ENCODE peak calls at places on chromosome 21, in seven cellular contexts. V, Y, I, S, A, E and L are unnamed samples.

GRCh38 chr21:34938079-34938764 is 110.9 kb downstream of the RUNX1 start:
- DNase-seq in V (no peak), Y (no peak), I (no peak), S (no peak), A (no peak), E (no peak), L (no peak)

GRCh38 chr21:41025057-41025390 is 142.9 kb upstream of the BACE2 start:
- DNase-seq in V (no peak), Y (no peak), I (no peak), S (no peak), A (no peak), E (no peak), L (no peak)

GRCh38 chr21:35390013-35390776 is 341.1 kb upstream of the RUNX1 start:
- DNase-seq in V (no peak), Y (peak; percentile 49), I (peak; percentile 73), S (no peak), A (no peak), E (no peak), L (no peak)

GRCh38 chr21:40445349-40445921 is 401.5 kb downstream of the DSCAM start:
- DNase-seq in V (no peak), Y (no peak), I (no peak), S (no peak), A (no peak), E (no peak), L (no peak)

GRCh38 chr21:15935530-15935929 is 205.7 kb downstream of the USP25 start:
- DNase-seq in V (no peak), Y (no peak), I (no peak), S (no peak), A (no peak), E (no peak), L (no peak)

GRCh38 chr21:19609611-19610010 is 1206.0 kb upstream of the TMPRSS15 start:
- DNase-seq in V (no peak), Y (no peak), I (no peak), S (no peak), A (no peak), E (no peak), L (no peak)

GRCh38 chr21:38291875-38292274 is 35.1 kb downstream of the KCNJ15 start:
- DNase-seq in V (no peak), Y (no peak), I (no peak), S (no peak), A (no peak), E (no peak), L (no peak)

GRCh38 chr21:27372381-27372780 is 405.5 kb upstream of the ADAMTS5 start:
- DNase-seq in V (no peak), Y (no peak), I (no peak), S (no peak), A (no peak), E (no peak), L (no peak)

GRCh38 chr21:46639489-46640386 is 4.3 kb downstream of the PRMT2 start:
- DNase-seq in V (no peak), Y (no peak), I (no peak), S (no peak), A (no peak), E (no peak), L (no peak)
- TF ChIP-seq CTCF in V (peak; percentile 38), Y (peak; percentile 26), I (peak; percentile 35), S (peak; percentile 57), A (peak; percentile 25), E (peak; percentile 7), L (no peak)

DNA sequence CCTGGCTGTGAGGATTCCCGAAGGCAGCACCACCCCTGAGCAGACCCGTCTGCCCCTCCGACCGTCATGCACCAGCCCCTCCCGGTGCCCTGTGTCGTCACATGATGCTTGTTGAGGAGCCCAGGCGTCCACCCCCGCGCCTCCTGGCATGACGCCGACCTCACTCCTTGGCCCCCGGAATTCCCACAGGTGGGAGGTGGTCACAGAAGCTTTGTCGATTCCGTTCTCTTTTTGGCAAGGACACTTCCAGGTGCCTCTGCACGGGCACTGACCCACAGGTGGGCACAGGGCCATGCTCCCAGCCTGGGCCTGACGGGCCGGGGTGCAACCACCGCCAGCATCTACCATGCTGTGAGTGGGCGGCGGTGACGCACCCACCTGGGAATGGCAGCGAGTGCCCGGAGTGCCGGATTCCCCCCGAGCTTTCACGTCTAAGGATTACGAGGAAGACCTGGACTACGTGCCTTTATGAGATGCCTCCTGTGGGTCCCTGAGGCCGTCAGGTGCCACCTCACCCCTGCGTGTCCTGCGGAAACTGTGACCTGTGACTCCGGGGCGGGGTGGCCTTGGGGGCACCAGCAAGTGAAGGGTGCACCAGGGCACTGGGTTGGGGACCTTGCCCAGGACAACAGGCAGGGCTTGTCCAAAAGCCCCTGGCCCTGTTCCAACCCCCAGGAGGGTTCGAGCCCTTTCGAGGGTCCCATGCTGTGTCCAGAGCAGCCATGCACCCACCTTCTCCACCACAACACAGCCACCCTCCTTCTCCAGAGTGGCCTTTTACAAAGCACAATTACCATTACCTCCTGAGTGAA is 31.4 kb upstream of the COL6A1 start:
- DNase-seq in V (peak; percentile 43), Y (no peak), I (no peak), S (no peak), A (no peak), E (no peak), L (peak; percentile 92)
- H3K4me3 ChIP-seq in V (no peak overlapping the region), Y (no peak overlapping the region), I (no peak overlapping the region), S (no peak overlapping the region), A (no peak overlapping the region), E (peak overlapping the region; percentile 20), L (no peak overlapping the region)

GRCh38 chr21:44329971-44330681 is 9.1 kb downstream of the CFAP410 start:
- DNase-seq in V (no peak), Y (no peak), I (no peak), S (no peak), A (no peak), E (no peak), L (no peak)

GRCh38 chr21:44331650-44332306 is 7.4 kb downstream of the CFAP410 start:
- DNase-seq in V (no peak), Y (no peak), I (no peak), S (no peak), A (no peak), E (no peak), L (no peak)

GRCh38 chr21:44331209-44331608 is 8.0 kb downstream of the CFAP410 start:
- DNase-seq in V (no peak), Y (no peak), I (no peak), S (no peak), A (no peak), E (no peak), L (no peak)

GRCh38 chr21:44329086-44329889 is 9.9 kb downstream of the CFAP410 start:
- DNase-seq in V (no peak), Y (no peak), I (no peak), S (no peak), A (no peak), E (no peak), L (no peak)

GRCh38 chr21:44330698-44331097 is 8.5 kb downstream of the CFAP410 start:
- DNase-seq in V (no peak), Y (no peak), I (no peak), S (no peak), A (no peak), E (no peak), L (no peak)
- TF ChIP-seq POLR2A in V (no peak), Y (no peak), I (no peak), S (no peak), A (no peak), E (no peak), L (no peak)

GRCh38 chr21:36429672-36430546 is 44.7 kb downstream of the CHAF1B start:
- DNase-seq in V (peak; percentile 80), Y (peak; percentile 67), I (peak; percentile 90), S (peak; percentile 22), A (no peak), E (no peak), L (peak; percentile 95)
- TF ChIP-seq CTCF in V (no peak), Y (no peak), I (no peak), S (peak; percentile 34), A (peak; percentile 6), E (no peak), L (no peak)

GRCh38 chr21:31560479-31560878 is 99.0 kb upstream of the SOD1 start:
- DNase-seq in V (no peak), Y (no peak), I (no peak), S (no peak), A (no peak), E (no peak), L (no peak)
- H3K4me3 ChIP-seq in V (no peak overlapping the region), Y (no peak overlapping the region), I (no peak overlapping the region), S (no peak overlapping the region), A (peak overlapping the region; percentile 91), E (no peak overlapping the region), L (no peak overlapping the region)

DNA sequence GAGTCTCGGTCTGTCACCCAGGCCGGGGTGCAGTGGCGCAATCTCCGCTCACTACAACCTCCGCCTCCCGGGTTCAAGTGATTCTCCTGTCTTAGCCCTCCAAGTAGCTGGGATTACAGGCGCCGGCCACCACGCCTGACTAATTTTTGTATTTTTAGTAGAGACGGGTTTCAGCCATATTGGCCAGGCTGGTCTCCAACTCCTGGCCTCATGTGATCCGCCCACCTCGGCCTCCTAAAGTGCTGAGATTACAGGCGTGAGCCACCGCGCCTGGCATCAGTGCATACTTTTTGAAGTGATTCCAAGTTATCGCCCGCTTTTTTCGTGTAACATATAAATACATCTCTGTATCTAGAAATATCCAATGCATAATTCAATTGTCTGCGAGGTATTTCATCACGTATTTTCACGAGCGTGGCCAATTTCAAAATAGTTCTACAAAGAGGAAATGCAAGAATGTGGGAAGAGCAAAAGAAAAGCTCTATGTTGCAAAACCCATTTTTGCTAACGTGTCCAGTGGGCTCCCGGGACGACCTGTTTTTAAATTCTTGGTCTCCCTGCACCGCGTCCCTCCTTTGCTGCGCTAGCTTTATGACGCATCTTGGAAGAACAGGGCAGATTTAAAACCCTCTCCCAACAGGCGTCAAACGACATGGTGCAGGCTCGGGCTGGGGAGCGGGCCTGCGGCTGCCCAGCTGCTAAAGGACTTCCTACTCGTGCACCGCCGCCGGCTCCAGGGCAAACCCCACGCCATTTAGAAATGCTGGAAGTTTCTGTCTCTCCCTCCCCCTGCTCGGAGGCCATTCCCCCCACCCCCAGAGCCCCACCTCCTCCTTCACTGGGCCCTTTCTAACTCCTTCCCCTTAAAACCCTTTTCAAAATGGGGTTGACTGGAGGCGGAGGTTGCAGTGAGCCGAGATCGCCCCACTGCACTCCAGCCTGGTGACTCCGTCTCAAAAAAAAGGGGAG is 918 bp upstream of the IFNGR2 start:
- DNase-seq in V (peak; percentile 75), Y (peak; percentile 48), I (peak; percentile 89), S (no peak), A (peak; percentile 64), E (no peak), L (peak; percentile 83)
- TF ChIP-seq POLR2A in V (no peak), Y (peak; percentile 32), I (peak; percentile 13), S (peak; percentile 68), A (no peak), E (no peak), L (no peak)